ENCODE peak calls at places on chromosomes 2 and 18, in four cellular contexts. P is NCI-H1092 treated with DMSO at 0.1 percent for 48 hours, R is NCI-H1694 treated with DMSO at 0.1 percent for 48 hours, O is adrenal gland. V is an unnamed sample.

GRCh38 chr2:35929551-35929950 is 426.0 kb upstream of the CRIM1 start:
- DNase-seq in P (no peak), R (no peak), O (no peak), V (no peak)

GRCh38 chr2:61277756-61278155 is 115.8 kb downstream of the C2orf74 start:
- DNase-seq in P (no peak), R (no peak), O (no peak), V (no peak)

GRCh38 chr18:22800551-22800951 is 132.6 kb upstream of the RBBP8 start:
- DNase-seq in P (no peak), R (no peak), O (no peak), V (no peak)

GRCh38 chr2:221463235-221463896 is 108.7 kb downstream of the EPHA4 start:
- DNase-seq in P (no peak), R (no peak), O (no peak), V (no peak)

GRCh38 chr18:34224423-34225217 is at the start of gene NOL4:
- DNase-seq in P (peak), R (peak), O (peak), V (no peak)

GRCh38 chr2:231708773-231709635 is 679 bp downstream of the PTMA start:
- DNase-seq in P (no peak), R (no peak), O (peak), V (no peak)

GRCh38 chr2:231128541-231128940 is 3.7 kb upstream of the HTR2B start:
- DNase-seq in P (no peak), R (no peak), O (no peak), V (no peak)

GRCh38 chr18:76390452-76391035 is 104.5 kb downstream of the ZNF516 start:
- DNase-seq in P (no peak), R (no peak), O (no peak), V (no peak)

GRCh38 chr2:128986867-128987268 is 668.2 kb upstream of the HS6ST1 start:
- DNase-seq in P (no peak), R (no peak), O (no peak), V (no peak)

GRCh38 chr2:169131587-169132512 is 62.5 kb downstream of the DHRS9 start:
- DNase-seq in P (peak), R (peak), O (no peak), V (peak)

GRCh38 chr2:18309188-18309587 is 251.3 kb downstream of the RDH14 start:
- DNase-seq in P (no peak), R (no peak), O (no peak), V (no peak)

GRCh38 chr2:23631391-23631790 is 246.4 kb downstream of the KLHL29 start:
- DNase-seq in P (no peak), R (no peak), O (no peak), V (no peak)

GRCh38 chr2:56680971-56681631 is 497.3 kb downstream of the CCDC85A start:
- DNase-seq in P (no peak), R (no peak), O (no peak), V (peak)

GRCh38 chr2:189236066-189236465 is 56.5 kb upstream of the COL5A2 start:
- DNase-seq in P (no peak), R (no peak), O (no peak), V (peak)

GRCh38 chr2:21372654-21373053 is 248.9 kb downstream of the TDRD15 start:
- DNase-seq in P (no peak), R (peak), O (no peak), V (no peak)

GRCh38 chr18:77103991-77104521 is 28.5 kb downstream of the MBP start:
- DNase-seq in P (no peak), R (no peak), O (no peak), V (no peak)

GRCh38 chr2:109609352-109610024 is 4.3 kb downstream of the SEPTIN10 start:
- DNase-seq in P (no peak), R (no peak), O (no peak), V (peak)

GRCh38 chr2:144707927-144708326 is 188.0 kb upstream of the ZEB2 start:
- DNase-seq in P (no peak), R (no peak), O (no peak), V (no peak)